ENCODE peak calls at places on chromosomes 2 and 18, in five cellular contexts. Q, A, C, X and V are unnamed samples.

GRCh38 chr2:191951832-191952231 is 104.9 kb upstream of the CAVIN2 start:
- DNase-seq in Q (no peak), A (no peak), C (no peak), X (no peak), V (no peak)

GRCh38 chr2:160742679-160743078 is 249.1 kb upstream of the RBMS1 start:
- DNase-seq in Q (no peak), A (no peak), C (peak), X (no peak), V (no peak)

GRCh38 chr2:95158891-95159619 is 593 bp downstream of the ZNF514 start:
- DNase-seq in Q (no peak), A (no peak), C (peak), X (peak), V (peak)

GRCh38 chr2:98913916-98914712 is 21.9 kb downstream of the CRACDL start:
- DNase-seq in Q (no peak), A (no peak), C (no peak), X (no peak), V (no peak)

GRCh38 chr2:166157578-166157977 is 29.8 kb upstream of the SCN1A start:
- DNase-seq in Q (no peak), A (no peak), C (no peak), X (no peak), V (no peak)

GRCh38 chr2:226747288-226747687 is 52.3 kb downstream of the IRS1 start:
- DNase-seq in Q (no peak), A (no peak), C (no peak), X (no peak), V (no peak)

GRCh38 chr2:134912406-134912805 is 6.2 kb upstream of the CCNT2 start:
- DNase-seq in Q (no peak), A (no peak), C (peak), X (peak), V (no peak)

GRCh38 chr18:58201268-58201667 is 157.2 kb downstream of the NEDD4L start:
- DNase-seq in Q (no peak), A (no peak), C (no peak), X (no peak), V (no peak)

GRCh38 chr2:105220604-105221003 is 20.9 kb upstream of the GPR45 start:
- DNase-seq in Q (no peak), A (no peak), C (no peak), X (no peak), V (no peak)

GRCh38 chr2:216713691-216714411 is 18.5 kb upstream of the IGFBP5 start:
- DNase-seq in Q (peak), A (no peak), C (peak), X (peak), V (no peak)

GRCh38 chr2:190862591-190862991 is 18.0 kb upstream of the GLS start:
- DNase-seq in Q (no peak), A (no peak), C (peak), X (no peak), V (no peak)

GRCh38 chr2:109081374-109081773 is 47.6 kb upstream of the SH3RF3 start:
- DNase-seq in Q (no peak), A (no peak), C (no peak), X (no peak), V (no peak)

GRCh38 chr2:194556639-194557038 is 1100.4 kb upstream of the SLC39A10 start:
- DNase-seq in Q (no peak), A (no peak), C (no peak), X (no peak), V (no peak)

GRCh38 chr2:88265352-88265960 is 95.3 kb downstream of the THNSL2 start:
- DNase-seq in Q (no peak), A (no peak), C (peak), X (peak), V (no peak)

GRCh38 chr18:79566841-79567370 is 112.7 kb upstream of the CTDP1 start:
- DNase-seq in Q (no peak), A (no peak), C (no peak), X (no peak), V (no peak)

GRCh38 chr2:119011162-119011909 is 69.3 kb downstream of the MARCO start:
- DNase-seq in Q (no peak), A (no peak), C (peak), X (peak), V (peak)

GRCh38 chr18:23826850-23827620 is 137.8 kb downstream of the LAMA3 start:
- DNase-seq in Q (no peak), A (no peak), C (peak), X (no peak), V (no peak)

GRCh38 chr2:210440206-210440605 is 36.4 kb downstream of the LANCL1 start:
- DNase-seq in Q (no peak), A (no peak), C (no peak), X (no peak), V (no peak)

GRCh38 chr18:49359732-49360444 is 100.6 kb downstream of the DYM start:
- DNase-seq in Q (no peak), A (peak), C (peak), X (no peak), V (no peak)

GRCh38 chr2:225512873-225513580 is 113.5 kb downstream of the NYAP2 start:
- DNase-seq in Q (no peak), A (peak), C (peak), X (no peak), V (no peak)

GRCh38 chr2:31528823-31529222 is 51.9 kb downstream of the SRD5A2 start:
- DNase-seq in Q (no peak), A (no peak), C (no peak), X (no peak), V (no peak)

GRCh38 chr2:36626071-36626470 is 28.1 kb upstream of the FEZ2 start:
- DNase-seq in Q (no peak), A (no peak), C (no peak), X (no peak), V (no peak)

GRCh38 chr18:75210274-75211001 is at the start of gene TSHZ1:
- DNase-seq in Q (peak), A (peak), C (peak), X (peak), V (no peak)

GRCh38 chr2:56217106-56217505 is 33.3 kb downstream of the CCDC85A start:
- DNase-seq in Q (no peak), A (no peak), C (no peak), X (no peak), V (no peak)

GRCh38 chr18:46338761-46339160 is 234.6 kb downstream of the HAUS1 start:
- DNase-seq in Q (no peak), A (no peak), C (no peak), X (no peak), V (no peak)

GRCh38 chr2:235678712-235679111 is 184.9 kb downstream of the AGAP1 start:
- DNase-seq in Q (no peak), A (no peak), C (no peak), X (no peak), V (no peak)

GRCh38 chr2:147352294-147352693 is 492.5 kb upstream of the ACVR2A start:
- DNase-seq in Q (no peak), A (no peak), C (no peak), X (no peak), V (no peak)

GRCh38 chr2:40455661-40456060 is 3.8 kb upstream of the SLC8A1 start:
- DNase-seq in Q (no peak), A (no peak), C (no peak), X (no peak), V (no peak)

GRCh38 chr18:48663931-48664847 is 125.4 kb downstream of the CTIF start:
- DNase-seq in Q (no peak), A (no peak), C (peak), X (peak), V (peak)

GRCh38 chr2:240810621-240811020 is 9.4 kb downstream of the KIF1A start:
- DNase-seq in Q (no peak), A (no peak), C (no peak), X (no peak), V (no peak)

GRCh38 chr2:98479959-98480524 is 35.4 kb downstream of the INPP4A start:
- DNase-seq in Q (peak), A (peak), C (peak), X (peak), V (no peak)